ENCODE peak calls at places on chromosomes 13 and 19, in seven cellular contexts. O is coronary artery; H is transverse colon; C is CD4-positive, alpha-beta T cell; P is cardiac muscle cell; T is left ventricle myocardium inferior; A is ascending aorta. Y is an unnamed sample.
A peak's percentile ranks its signal among the peaks of the same experiment; 100 is the strongest.

GRCh38 chr13:50712882-50713281 is 130.6 kb downstream of the DLEU7 start:
- DNase-seq in O (no peak), H (no peak), T (no peak), A (no peak), P (no peak), C (no peak), Y (no peak)

GRCh38 chr19:14795078-14795721 is 16.8 kb upstream of the ADGRE2 start:
- DNase-seq in P (no peak), O (no peak), H (no peak), C (no peak), A (no peak), T (no peak), Y (no peak)

GRCh38 chr19:45370410-45371204 is at the start of gene ERCC2:
- DNase-seq in A (peak; percentile 99), O (peak; percentile 99), C (peak; percentile 100), H (peak; percentile 99), P (peak; percentile 99), T (peak; percentile 99), Y (peak; percentile 93)

GRCh38 chr13:21071015-21071414 is 9.6 kb upstream of the LATS2 start:
- DNase-seq in C (no peak), T (no peak), O (no peak), H (no peak), P (no peak), A (no peak), Y (no peak)

GRCh38 chr13:45242070-45242469 is 41.2 kb upstream of the KCTD4 start:
- DNase-seq in H (peak; percentile 33), T (no peak), O (no peak), P (peak; percentile 64), C (no peak), A (no peak), Y (no peak)

GRCh38 chr13:30895773-30896172 is 10.3 kb upstream of the MEDAG start:
- DNase-seq in P (peak; percentile 95), C (no peak), A (peak; percentile 93), H (no peak), O (peak; percentile 92), T (peak; percentile 52), Y (no peak)

GRCh38 chr19:3671680-3672574 is 28.3 kb downstream of the PIP5K1C start:
- DNase-seq in A (no peak), H (no peak), O (no peak), P (peak; percentile 40), C (no peak), T (no peak), Y (no peak)

GRCh38 chr13:32165791-32166190 is 134.2 kb downstream of the FRY start:
- DNase-seq in H (no peak), C (no peak), T (peak; percentile 74), O (peak; percentile 78), P (no peak), A (peak; percentile 72), Y (peak; percentile 15)

GRCh38 chr13:111183959-111184684 is 69.0 kb downstream of the ARHGEF7 start:
- DNase-seq in H (no peak), P (peak; percentile 22), T (peak; percentile 47), C (no peak), O (no peak), A (no peak), Y (peak; percentile 29)

GRCh38 chr19:44807652-44808462 is 1.0 kb upstream of the BCAM start:
- DNase-seq in C (no peak), P (peak; percentile 57), H (peak; percentile 40), T (no peak), O (no peak), A (peak; percentile 78), Y (no peak)

GRCh38 chr13:32426191-32426980 is 1.5 kb downstream of the N4BP2L1 start:
- DNase-seq in H (peak; percentile 25), P (no peak), A (no peak), T (no peak), O (no peak), C (peak; percentile 8), Y (no peak)

GRCh38 chr19:45764947-45765346 is 4.1 kb downstream of the SIX5 start:
- DNase-seq in H (no peak), P (no peak), A (no peak), T (peak; percentile 66), C (no peak), O (no peak), Y (no peak)

GRCh38 chr13:38045278-38046048 is 175.9 kb upstream of the TRPC4 start:
- DNase-seq in C (no peak), T (no peak), O (no peak), A (no peak), P (peak; percentile 70), H (no peak), Y (no peak)

GRCh38 chr19:16365300-16365996 is 40.8 kb downstream of the KLF2 start:
- DNase-seq in T (no peak), O (no peak), H (no peak), A (no peak), C (no peak), P (no peak), Y (no peak)

GRCh38 chr19:16368385-16369305 is 44.0 kb downstream of the KLF2 start:
- DNase-seq in H (no peak), O (no peak), T (no peak), P (no peak), C (peak; percentile 71), A (no peak), Y (peak; percentile 32)

GRCh38 chr19:16367269-16367683 is 42.6 kb downstream of the KLF2 start:
- DNase-seq in T (no peak), P (no peak), O (no peak), C (peak; percentile 53), H (no peak), A (no peak), Y (no peak)

GRCh38 chr19:16366056-16366432 is 41.4 kb downstream of the KLF2 start:
- DNase-seq in C (no peak), T (no peak), A (no peak), H (no peak), O (no peak), P (no peak), Y (no peak)

DNA sequence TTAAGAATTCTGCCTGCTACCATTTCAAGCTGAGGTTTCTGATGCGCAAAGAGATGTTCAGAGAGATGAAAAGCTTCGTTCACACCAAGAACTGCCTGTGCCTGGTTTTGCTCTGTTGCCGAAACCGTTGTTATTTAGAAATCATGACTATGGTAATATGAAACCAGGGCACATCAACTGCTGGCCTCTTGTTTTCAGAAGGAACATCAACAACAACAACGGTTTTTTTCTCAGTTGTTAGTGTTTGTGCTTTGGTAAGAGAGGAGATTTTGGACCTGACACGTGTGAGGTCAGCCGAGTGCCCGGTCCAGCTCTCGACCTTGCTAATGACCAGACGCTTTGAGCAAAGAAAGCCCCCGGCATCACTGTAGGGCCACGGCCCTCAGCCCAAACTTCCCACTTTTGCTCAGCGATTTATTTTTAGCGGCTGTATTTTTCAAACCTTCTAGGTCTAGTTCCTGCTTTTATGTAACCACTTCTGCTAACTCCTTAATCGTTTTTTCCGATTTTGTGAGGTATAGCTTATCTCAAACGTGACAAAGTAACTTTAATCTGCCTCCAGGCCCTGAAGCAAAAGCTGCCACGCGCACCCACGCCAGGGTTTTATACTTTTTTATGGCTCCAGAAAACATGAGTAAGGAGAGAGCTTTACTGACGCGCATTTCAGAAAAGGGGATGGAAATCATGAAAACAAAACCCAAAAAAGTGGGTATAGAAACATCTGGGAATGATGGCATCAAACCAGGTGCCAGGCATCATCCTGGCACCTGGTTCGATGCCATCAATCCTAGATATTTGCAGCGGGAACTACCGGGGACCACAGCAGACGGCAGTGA is 42.0 kb downstream of the KLF2 start:
- DNase-seq in P (no peak), O (no peak), H (no peak), A (no peak), T (no peak), C (no peak), Y (no peak)
- H3K27ac ChIP-seq in P (peak overlapping the region; percentile 22), O (peak overlapping the region; percentile 22), H (peak overlapping the region; percentile 62), A (no peak overlapping the region), T (peak overlapping the region; percentile 42), C (peak overlapping the region; percentile 97), Y (peak overlapping the region; percentile 34)

GRCh38 chr19:17236831-17237543 is 8.7 kb downstream of the NR2F6 start:
- DNase-seq in H (no peak), O (no peak), P (no peak), A (no peak), T (no peak), C (no peak), Y (no peak)
- H3K27ac ChIP-seq in H (peak overlapping the region; percentile 75), O (peak overlapping the region; percentile 87), P (peak overlapping the region; percentile 13), A (peak overlapping the region; percentile 53), T (peak overlapping the region; percentile 87), C (no peak overlapping the region), Y (no peak overlapping the region)

DNA sequence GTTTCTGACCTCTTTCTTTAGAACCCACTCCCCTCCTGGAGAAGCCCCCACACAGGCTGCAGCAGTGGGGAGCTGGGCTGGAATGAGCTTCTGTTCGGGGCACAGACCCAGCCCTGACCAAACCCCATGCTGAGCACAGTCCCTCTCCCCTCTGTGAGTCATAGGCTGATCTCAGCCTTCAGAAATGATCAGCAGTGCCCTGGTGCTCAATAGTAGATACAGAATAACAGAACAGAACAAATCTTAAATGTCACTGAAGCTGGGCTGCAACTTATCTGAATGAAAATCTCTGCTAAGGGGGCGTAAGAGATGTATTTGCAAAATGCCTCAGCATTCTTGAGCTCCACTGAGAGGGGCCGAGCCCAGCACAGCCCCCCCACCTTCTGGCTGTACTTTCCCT is 10.0 kb downstream of the ZNF665 start:
- DNase-seq in T (no peak), O (no peak), C (no peak), A (no peak), P (no peak), H (no peak), Y (no peak)
- H3K27ac ChIP-seq in T (no peak overlapping the region), O (peak overlapping the region; percentile 22), C (no peak overlapping the region), A (no peak overlapping the region), P (no peak overlapping the region), H (no peak overlapping the region), Y (no peak overlapping the region)

GRCh38 chr13:75365724-75366173 is 116.2 kb downstream of the TBC1D4 start:
- DNase-seq in P (peak; percentile 36), H (no peak), C (no peak), O (no peak), A (no peak), T (no peak), Y (no peak)
- H3K27ac ChIP-seq in P (no peak overlapping the region), H (no peak overlapping the region), C (no peak overlapping the region), O (no peak overlapping the region), A (no peak overlapping the region), T (peak overlapping the region; percentile 83), Y (peak overlapping the region; percentile 30)

GRCh38 chr13:113183450-113184129 is 24.9 kb downstream of the PCID2 start:
- DNase-seq in A (no peak), O (no peak), T (no peak), C (no peak), H (no peak), P (no peak), Y (no peak)

GRCh38 chr13:113184568-113185440 is 23.7 kb downstream of the PCID2 start:
- DNase-seq in C (no peak), P (no peak), H (no peak), T (no peak), A (no peak), O (no peak), Y (no peak)

GRCh38 chr13:113187905-113188595 is 20.4 kb downstream of the PCID2 start:
- DNase-seq in T (no peak), P (no peak), H (no peak), C (no peak), A (no peak), O (no peak), Y (no peak)

GRCh38 chr13:113186061-113186900 is 22.2 kb downstream of the PCID2 start:
- DNase-seq in T (no peak), A (no peak), P (no peak), C (no peak), H (no peak), O (no peak), Y (no peak)

DNA sequence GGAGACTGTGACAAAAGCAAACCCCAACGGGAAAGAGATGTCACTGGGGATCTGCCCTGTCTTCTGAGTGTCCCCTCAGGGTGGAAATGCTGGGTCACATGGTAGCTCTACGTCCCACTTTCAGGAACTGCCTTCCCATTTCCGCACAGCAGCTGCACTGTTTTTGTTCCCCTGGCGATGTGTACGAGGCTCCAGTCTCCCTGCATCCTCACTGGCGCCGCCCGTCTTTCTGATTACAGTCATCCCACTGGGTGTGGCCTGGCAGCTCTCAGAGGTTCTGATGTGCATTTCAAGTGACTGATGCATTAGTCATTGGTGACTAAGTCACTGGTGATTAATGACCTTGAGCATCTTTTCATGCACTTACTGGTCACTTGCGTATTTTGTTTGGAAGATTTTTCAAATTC is 21.2 kb downstream of the PCID2 start:
- DNase-seq in C (no peak), O (peak; percentile 91), P (peak; percentile 98), T (peak; percentile 87), A (peak; percentile 87), H (peak; percentile 51), Y (peak; percentile 32)
- H3K27ac ChIP-seq in C (no peak overlapping the region), O (peak overlapping the region; percentile 79), P (no peak overlapping the region), T (peak overlapping the region; percentile 82), A (peak overlapping the region; percentile 45), H (peak overlapping the region; percentile 46), Y (no peak overlapping the region)